ENCODE peak calls at places on chromosomes 11 and 22, in five cellular contexts. N is Kasumi-1, W is T-cell, I is HFF-Myc, R is stomach. M is an unnamed sample.

GRCh38 chr11:75524576-75525432 is 937 bp downstream of the GDPD5 start:
- DNase-seq in N (peak), W (peak), I (no peak), R (peak), M (no peak)

GRCh38 chr11:19553683-19554333 is 158.8 kb upstream of the NAV2 start:
- DNase-seq in N (peak), W (peak), I (peak), R (peak), M (peak)

GRCh38 chr11:63510360-63511130 is 4.7 kb downstream of the LGALS12 start:
- DNase-seq in N (no peak), W (no peak), I (no peak), R (peak), M (no peak)

GRCh38 chr11:35514481-35514880 is 10.9 kb downstream of the PAMR1 start:
- DNase-seq in N (no peak), W (no peak), I (no peak), R (no peak), M (no peak)

GRCh38 chr22:19892249-19892879 is 37.7 kb upstream of the GNB1L start:
- DNase-seq in N (peak), W (peak), I (peak), R (no peak), M (no peak)

GRCh38 chr11:105582497-105582896 is 27.4 kb upstream of the GRIA4 start:
- DNase-seq in N (no peak), W (no peak), I (no peak), R (no peak), M (no peak)

GRCh38 chr11:78798567-78799170 is 224.0 kb upstream of the NARS2 start:
- DNase-seq in N (peak), W (peak), I (no peak), R (peak), M (no peak)

GRCh38 chr11:12140186-12140938 is 30.0 kb downstream of the MICAL2 start:
- DNase-seq in N (no peak), W (no peak), I (no peak), R (no peak), M (no peak)

GRCh38 chr11:34245043-34245442 is 112.8 kb downstream of the ABTB2 start:
- DNase-seq in N (no peak), W (no peak), I (no peak), R (no peak), M (no peak)

GRCh38 chr11:67482736-67483497 is at the start of gene AIP:
- DNase-seq in N (peak), W (peak), I (peak), R (peak), M (peak)

GRCh38 chr22:47033648-47034000 is 271.2 kb downstream of the TBC1D22A start:
- DNase-seq in N (no peak), W (no peak), I (no peak), R (no peak), M (no peak)

GRCh38 chr11:19849107-19849789 is 136.6 kb downstream of the NAV2 start:
- DNase-seq in N (no peak), W (no peak), I (no peak), R (peak), M (no peak)

GRCh38 chr11:126109941-126110731 is 47.5 kb upstream of the CDON start:
- DNase-seq in N (no peak), W (no peak), I (no peak), R (no peak), M (no peak)

GRCh38 chr22:48643066-48643731 is 1184.5 kb downstream of the BRD1 start:
- DNase-seq in N (no peak), W (no peak), I (no peak), R (no peak), M (no peak)

GRCh38 chr11:11672764-11673163 is 51.0 kb upstream of the GALNT18 start:
- DNase-seq in N (no peak), W (no peak), I (no peak), R (no peak), M (no peak)